ENCODE peak calls at places on chromosomes 2 and 18, in eight cellular contexts. V is HepG2, C is uterus, W is GM12878, S is psoas muscle, T is colonic mucosa, Z is gastrocnemius medialis, N is tibial artery. M is an unnamed sample. For H3K4me1 and H3K36me3, the result is how much of the 10 kb centered on the place peaks cover.

GRCh38 chr2:182463760-182464159 is 36.9 kb upstream of the PDE1A start:
- DNase-seq in V (no peak), C (no peak), W (no peak), S (no peak), T (no peak), Z (no peak), N (no peak), M (no peak)

GRCh38 chr2:128198666-128199065 is 107.7 kb downstream of the UGGT1 start:
- DNase-seq in V (no peak), C (no peak), W (no peak), S (no peak), T (no peak), Z (no peak), N (no peak), M (no peak)

GRCh38 chr18:24630346-24630880 is 170.0 kb downstream of the HRH4 start:
- DNase-seq in V (no peak), C (no peak), W (no peak), S (no peak), T (no peak), Z (no peak), N (no peak), M (peak)

GRCh38 chr2:96715658-96716057 is 24.2 kb downstream of the LMAN2L start:
- DNase-seq in V (peak), C (no peak), W (no peak), S (no peak), T (no peak), Z (no peak), N (no peak), M (no peak)

GRCh38 chr2:150732491-150732890 is 245.0 kb upstream of the RND3 start:
- DNase-seq in V (no peak), C (no peak), W (no peak), S (no peak), T (no peak), Z (no peak), N (no peak), M (no peak)

GRCh38 chr18:41666251-41666650 is 288.8 kb upstream of the PIK3C3 start:
- DNase-seq in V (no peak), C (no peak), W (no peak), S (no peak), T (no peak), Z (no peak), N (no peak), M (no peak)

GRCh38 chr2:158740591-158740990 is 54.5 kb upstream of the DAPL1 start:
- DNase-seq in V (no peak), C (no peak), W (no peak), S (no peak), T (no peak), Z (no peak), N (no peak), M (no peak)

GRCh38 chr2:206328979-206329378 is 54.5 kb downstream of the ZDBF2 start:
- DNase-seq in V (no peak), C (no peak), W (no peak), S (no peak), T (no peak), Z (no peak), N (no peak), M (no peak)

GRCh38 chr18:33735428-33735827 is 157.4 kb downstream of the ASXL3 start:
- DNase-seq in V (no peak), C (no peak), W (no peak), S (no peak), T (no peak), Z (no peak), N (no peak), M (no peak)

GRCh38 chr18:59621027-59621426 is 76.2 kb downstream of the CCBE1 start:
- DNase-seq in V (no peak), C (no peak), W (no peak), S (no peak), T (no peak), Z (no peak), N (no peak), M (no peak)

GRCh38 chr2:134099273-134099672 is 154.6 kb upstream of the MGAT5 start:
- DNase-seq in V (peak), C (no peak), W (no peak), S (no peak), T (no peak), Z (no peak), N (no peak), M (no peak)

GRCh38 chr2:64987001-64987962 is 1.9 kb upstream of the SLC1A4 start:
- DNase-seq in V (peak), C (no peak), W (peak), S (no peak), T (no peak), Z (no peak), N (no peak), M (no peak)

GRCh38 chr2:55364189-55365055 is 55.2 kb downstream of the CCDC88A start:
- DNase-seq in V (no peak), C (peak), W (no peak), S (no peak), T (peak), Z (peak), N (peak), M (no peak)

GRCh38 chr2:20221169-20221938 is 3.6 kb downstream of the SDC1 start:
- DNase-seq in V (no peak), C (no peak), W (no peak), S (no peak), T (no peak), Z (no peak), N (no peak), M (no peak)

GRCh38 chr2:44686561-44686960 is 254.9 kb upstream of the SIX3 start:
- DNase-seq in V (no peak), C (no peak), W (no peak), S (no peak), T (no peak), Z (no peak), N (no peak), M (no peak)

GRCh38 chr18:70991577-70991976 is 702.7 kb downstream of the SOCS6 start:
- DNase-seq in V (no peak), C (no peak), W (no peak), S (no peak), T (no peak), Z (no peak), N (no peak), M (no peak)

GRCh38 chr2:85215074-85216050 is 82.2 kb downstream of the TCF7L1 start:
- DNase-seq in V (peak), C (peak), W (no peak), S (peak), T (no peak), Z (no peak), N (no peak), M (no peak)

GRCh38 chr2:23549051-23549450 is 164.1 kb downstream of the KLHL29 start:
- DNase-seq in V (no peak), C (no peak), W (no peak), S (no peak), T (no peak), Z (no peak), N (no peak), M (no peak)

GRCh38 chr2:26344581-26345283 is 1.2 kb upstream of the SELENOI start:
- DNase-seq in V (peak), C (peak), W (no peak), S (no peak), T (peak), Z (no peak), N (no peak), M (no peak)

GRCh38 chr2:85255813-85256581 is 71.8 kb downstream of the TGOLN2 start:
- DNase-seq in V (peak), C (peak), W (no peak), S (no peak), T (no peak), Z (no peak), N (no peak), M (no peak)

GRCh38 chr2:159461076-159461475 is 155.3 kb downstream of the BAZ2B start:
- DNase-seq in V (no peak), C (no peak), W (no peak), S (no peak), T (no peak), Z (no peak), N (no peak), M (no peak)

DNA sequence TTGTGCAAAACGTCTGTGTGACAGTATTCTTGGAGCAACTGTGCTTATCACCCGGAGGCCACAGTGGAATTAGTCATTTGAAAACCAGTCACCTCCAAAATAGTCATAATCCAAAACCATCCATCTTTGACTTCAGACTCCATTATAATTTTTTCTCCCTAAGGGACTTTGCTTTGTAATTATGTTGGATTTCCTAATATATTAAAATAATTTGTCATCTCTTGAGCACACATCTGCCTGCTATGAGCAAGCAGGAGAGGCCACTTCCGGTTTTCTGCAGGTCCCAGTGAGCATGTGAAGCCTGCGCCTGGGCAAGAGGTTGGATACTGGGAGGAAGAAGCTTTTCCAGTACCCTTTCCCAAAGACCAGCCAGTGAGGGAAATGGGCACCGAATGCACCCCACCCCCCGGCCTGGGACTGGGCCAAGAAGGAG is 57.7 kb downstream of the ODC1 start:
- DNase-seq in V (no peak), C (no peak), W (no peak), S (no peak), T (no peak), Z (no peak), N (no peak), M (no peak)
- H3K4me1 ChIP-seq in V (under half), C (under half), W (under half), S (under half), T (under half), Z (under half), N (under half), M (under half)

GRCh38 chr18:46559296-46559695 is 97.7 kb downstream of the LOXHD1 start:
- DNase-seq in V (no peak), C (no peak), W (no peak), S (no peak), T (no peak), Z (no peak), N (no peak), M (no peak)

GRCh38 chr18:46555213-46555612 is 101.8 kb downstream of the LOXHD1 start:
- DNase-seq in V (peak), C (no peak), W (no peak), S (no peak), T (no peak), Z (no peak), N (no peak), M (no peak)

GRCh38 chr18:46554406-46554805 is 102.6 kb downstream of the LOXHD1 start:
- DNase-seq in V (no peak), C (no peak), W (no peak), S (no peak), T (no peak), Z (no peak), N (no peak), M (no peak)

GRCh38 chr18:46556590-46557206 is 100.3 kb downstream of the LOXHD1 start:
- DNase-seq in V (no peak), C (no peak), W (no peak), S (no peak), T (no peak), Z (no peak), N (no peak), M (no peak)

DNA sequence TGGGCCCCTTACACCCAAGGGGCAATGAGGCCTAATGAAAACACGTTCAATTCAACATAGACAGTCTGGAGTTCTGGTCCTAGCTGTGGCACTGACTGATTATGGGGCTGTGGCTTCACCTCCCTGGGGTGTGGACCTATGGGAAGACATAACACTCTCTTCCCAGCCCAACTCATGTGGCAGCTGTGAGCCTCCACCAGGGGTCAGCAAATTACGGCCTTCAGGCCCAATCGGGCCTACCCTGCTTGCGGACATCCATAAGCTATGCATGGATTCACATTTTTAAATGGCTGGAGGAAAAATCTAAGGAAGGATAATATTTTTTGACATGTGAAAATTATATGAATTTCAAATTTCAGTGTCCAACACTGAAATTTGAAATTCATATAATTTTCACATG is 101.3 kb downstream of the LOXHD1 start:
- DNase-seq in V (peak), C (no peak), W (no peak), S (no peak), T (no peak), Z (no peak), N (no peak), M (no peak)
- TF ChIP-seq CTCF in V (peak), C (no peak), W (peak), S (peak), T (no peak), Z (no peak), N (no peak), M (no peak)

DNA sequence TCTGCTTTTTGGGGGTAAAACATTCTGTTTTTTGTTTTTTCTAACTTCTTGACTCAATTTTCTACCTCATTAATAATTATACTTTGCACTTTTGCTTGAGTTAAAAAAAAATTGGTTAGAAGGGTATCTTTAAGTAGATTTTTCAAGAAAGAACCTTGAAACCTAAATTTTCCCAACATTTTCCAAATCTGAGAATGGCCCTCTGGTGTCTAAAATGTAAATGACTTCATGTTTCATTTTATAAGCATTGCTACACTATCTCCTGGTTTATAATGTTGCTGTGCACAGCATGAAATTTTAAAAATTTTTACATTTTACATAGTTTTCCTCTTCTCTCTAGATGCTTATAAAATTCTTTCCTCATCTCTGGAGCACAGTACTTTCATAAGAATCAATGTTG is 14.2 kb downstream of the EIF2AK2 start:
- DNase-seq in V (no peak), C (no peak), W (no peak), S (no peak), T (no peak), Z (no peak), N (no peak), M (no peak)
- H3K36me3 ChIP-seq in V (under half), C (under half), W (under half), S (under half), T (under half), Z (under half), N (half or more), M (under half)

GRCh38 chr2:97911210-97911921 is 84.4 kb downstream of the TMEM131 start:
- DNase-seq in V (no peak), C (no peak), W (peak), S (no peak), T (no peak), Z (no peak), N (no peak), M (no peak)

GRCh38 chr2:97914691-97915213 is 81.0 kb downstream of the TMEM131 start:
- DNase-seq in V (no peak), C (no peak), W (no peak), S (no peak), T (no peak), Z (no peak), N (no peak), M (no peak)

GRCh38 chr2:97910403-97911209 is 85.1 kb downstream of the TMEM131 start:
- DNase-seq in V (no peak), C (no peak), W (no peak), S (no peak), T (no peak), Z (no peak), N (no peak), M (no peak)

GRCh38 chr2:97913846-97914245 is 81.9 kb downstream of the TMEM131 start:
- DNase-seq in V (no peak), C (no peak), W (no peak), S (no peak), T (no peak), Z (no peak), N (no peak), M (no peak)

DNA sequence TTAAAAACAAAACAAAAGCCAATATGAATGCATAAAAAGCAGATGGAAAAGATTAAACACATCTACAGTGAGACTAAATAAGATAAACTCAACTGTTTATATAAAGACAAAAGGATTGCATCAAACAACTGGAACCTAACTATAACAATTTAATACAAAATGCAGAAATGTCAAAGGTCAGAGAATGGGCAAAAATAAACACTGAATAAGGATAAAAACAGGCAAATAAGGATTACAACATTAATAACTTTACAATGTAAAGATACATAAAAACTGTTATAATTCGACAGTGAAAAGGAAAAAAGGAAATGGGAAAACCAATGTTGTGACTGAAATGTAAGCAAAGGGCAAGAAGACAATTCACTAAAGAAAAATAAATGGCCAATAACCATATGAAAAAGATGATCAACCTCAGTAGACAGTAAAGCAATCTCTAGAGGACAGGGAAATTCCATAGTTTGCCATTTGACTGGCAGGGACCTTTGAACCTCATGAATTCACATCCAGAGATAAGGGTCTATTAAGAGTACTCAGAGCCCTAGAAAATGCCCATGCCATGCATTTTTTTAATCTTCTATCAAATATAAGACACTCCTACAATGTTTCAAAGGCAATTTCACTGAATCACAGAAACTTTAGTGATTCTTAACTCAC is 83.7 kb downstream of the TMEM131 start:
- DNase-seq in V (peak), C (no peak), W (no peak), S (no peak), T (peak), Z (no peak), N (no peak), M (no peak)
- H3K4me1 ChIP-seq in V (under half), C (under half), W (half or more), S (under half), T (under half), Z (under half), N (under half), M (under half)

GRCh38 chr2:126972272-126972626 is 73.6 kb downstream of the TEX51 start:
- DNase-seq in V (no peak), C (no peak), W (no peak), S (no peak), T (no peak), Z (no peak), N (no peak), M (no peak)
- TF ChIP-seq CTCF in V (no peak), C (no peak), W (no peak), S (no peak), T (peak), Z (no peak), N (no peak), M (peak)

GRCh38 chr2:165905854-165906253 is 47.7 kb downstream of the TTC21B start:
- DNase-seq in V (no peak), C (no peak), W (no peak), S (no peak), T (no peak), Z (no peak), N (no peak), M (no peak)

GRCh38 chr2:165911981-165912380 is 41.6 kb downstream of the TTC21B start:
- DNase-seq in V (no peak), C (no peak), W (no peak), S (no peak), T (no peak), Z (no peak), N (no peak), M (no peak)

GRCh38 chr2:165913636-165914035 is 39.9 kb downstream of the TTC21B start:
- DNase-seq in V (no peak), C (no peak), W (no peak), S (no peak), T (no peak), Z (no peak), N (no peak), M (no peak)

GRCh38 chr2:165909466-165909865 is 44.1 kb downstream of the TTC21B start:
- DNase-seq in V (no peak), C (no peak), W (no peak), S (no peak), T (no peak), Z (no peak), N (no peak), M (no peak)

DNA sequence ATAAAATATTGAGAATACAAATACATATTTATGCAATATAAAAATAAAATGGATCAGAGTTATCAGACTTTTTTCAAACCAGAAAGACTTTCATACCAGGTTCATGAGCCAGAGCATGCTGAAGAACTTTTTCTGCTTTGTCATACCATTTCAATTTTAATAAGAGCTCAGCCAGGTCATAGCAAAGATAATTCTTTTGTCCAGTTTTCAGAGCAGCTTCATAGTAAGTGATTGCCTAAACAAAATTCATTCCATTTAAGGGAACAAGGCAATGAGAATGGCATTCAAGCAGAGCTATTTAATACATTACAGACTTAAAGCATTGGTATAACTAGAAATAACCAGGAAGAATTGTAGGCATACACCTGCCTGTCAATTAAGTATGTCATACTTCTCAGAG is 42.3 kb downstream of the TTC21B start:
- DNase-seq in V (no peak), C (no peak), W (no peak), S (no peak), T (no peak), Z (no peak), N (no peak), M (no peak)
- H3K36me3 ChIP-seq in V (under half), C (under half), W (under half), S (under half), T (under half), Z (under half), N (half or more), M (half or more)

GRCh38 chr2:169080250-169081035 is 11.1 kb downstream of the DHRS9 start:
- DNase-seq in V (no peak), C (no peak), W (peak), S (no peak), T (no peak), Z (no peak), N (no peak), M (no peak)
- H3K4me1 ChIP-seq in V (under half), C (under half), W (under half), S (under half), T (under half), Z (under half), N (under half), M (under half)

GRCh38 chr2:108396845-108397244 is 19.1 kb downstream of the SULT1C4 start:
- DNase-seq in V (peak), C (no peak), W (no peak), S (no peak), T (no peak), Z (no peak), N (no peak), M (no peak)
- TF ChIP-seq CTCF in V (peak), C (no peak), W (peak), S (no peak), T (no peak), Z (no peak), N (no peak), M (no peak)

GRCh38 chr2:74199275-74199701 is 873 bp downstream of the MTHFD2 start:
- DNase-seq in V (no peak), C (no peak), W (no peak), S (no peak), T (no peak), Z (no peak), N (no peak), M (no peak)

GRCh38 chr2:74204436-74204835 is 6.0 kb downstream of the MTHFD2 start:
- DNase-seq in V (no peak), C (no peak), W (no peak), S (no peak), T (no peak), Z (no peak), N (no peak), M (no peak)

GRCh38 chr2:74201196-74201595 is 2.8 kb downstream of the MTHFD2 start:
- DNase-seq in V (no peak), C (peak), W (no peak), S (no peak), T (no peak), Z (no peak), N (no peak), M (no peak)

GRCh38 chr2:74199871-74200305 is 1.5 kb downstream of the MTHFD2 start:
- DNase-seq in V (no peak), C (no peak), W (no peak), S (no peak), T (no peak), Z (no peak), N (no peak), M (no peak)

GRCh38 chr2:74201596-74201995 is 3.2 kb downstream of the MTHFD2 start:
- DNase-seq in V (no peak), C (no peak), W (no peak), S (no peak), T (no peak), Z (no peak), N (no peak), M (no peak)
- H3K36me3 ChIP-seq in V (under half), C (under half), W (under half), S (under half), T (under half), Z (under half), N (under half), M (under half)

M was measured in esophagus muscularis mucosa.